ENCODE peak calls at places on chromosomes 5 and 9, in six cellular contexts. U is A549, J is SHP77, H is NCI-H1092 treated with DMSO at 0.1 percent for 48 hours, K is astrocyte, V is foreskin fibroblast. R is an unnamed sample.

GRCh38 chr5:6910950-6911349 is 197.7 kb downstream of the TENT4A start:
- DNase-seq in H (no peak), U (no peak), J (no peak), V (no peak), K (no peak), R (no peak)

GRCh38 chr9:21710792-21711191 is 91.6 kb upstream of the MTAP start:
- DNase-seq in V (no peak), J (no peak), K (peak), H (no peak), U (no peak), R (no peak)

GRCh38 chr9:69465473-69465872 is 140.5 kb downstream of the ENTREP1 start:
- DNase-seq in H (no peak), V (no peak), U (no peak), J (no peak), K (no peak), R (no peak)

GRCh38 chr9:69919461-69920061 is 98.9 kb downstream of the CFAP95 start:
- DNase-seq in V (no peak), K (peak), U (peak), H (peak), J (peak), R (peak)

GRCh38 chr9:99852617-99853016 is 30.9 kb downstream of the NR4A3 start:
- DNase-seq in V (no peak), K (no peak), H (no peak), J (no peak), U (no peak), R (no peak)

GRCh38 chr9:125258832-125259534 is 2.6 kb upstream of the GAPVD1 start:
- DNase-seq in K (no peak), J (no peak), H (no peak), U (no peak), V (no peak), R (no peak)

GRCh38 chr9:94941211-94941875 is 214.8 kb downstream of the AOPEP start:
- DNase-seq in U (peak), H (no peak), J (no peak), V (no peak), K (no peak), R (no peak)

GRCh38 chr5:92380069-92380770 is 997.1 kb upstream of the ARRDC3 start:
- DNase-seq in U (no peak), H (no peak), J (no peak), K (peak), V (peak), R (no peak)

GRCh38 chr5:82440041-82440440 is 161.9 kb upstream of the RPS23 start:
- DNase-seq in H (no peak), U (no peak), V (no peak), J (no peak), K (no peak), R (no peak)

GRCh38 chr9:123376218-123377071 is 20.4 kb downstream of the CRB2 start:
- DNase-seq in V (no peak), H (no peak), J (no peak), U (no peak), K (no peak), R (peak)

GRCh38 chr9:112489876-112490661 is 3.4 kb downstream of the KIAA1958 start:
- DNase-seq in V (no peak), J (no peak), H (no peak), U (no peak), K (peak), R (no peak)

GRCh38 chr9:113587471-113588031 is 124.0 kb downstream of the RGS3 start:
- DNase-seq in J (no peak), K (no peak), U (no peak), V (no peak), H (no peak), R (no peak)

GRCh38 chr5:13316191-13316590 is 628.3 kb downstream of the DNAH5 start:
- DNase-seq in U (no peak), H (no peak), K (peak), J (no peak), V (no peak), R (no peak)

GRCh38 chr9:122225323-122226141 is 3.2 kb downstream of the LHX6 start:
- DNase-seq in J (no peak), V (no peak), U (no peak), H (no peak), K (no peak), R (no peak)

GRCh38 chr5:68848086-68848485 is 245.7 kb upstream of the SLC30A5 start:
- DNase-seq in J (no peak), V (peak), U (no peak), H (no peak), K (peak), R (no peak)

GRCh38 chr5:108481355-108481931 is 99.5 kb upstream of the FBXL17 start:
- DNase-seq in K (no peak), J (peak), H (peak), U (no peak), V (peak), R (no peak)